ENCODE peak calls at places on chromosomes 5 and 9, in four cellular contexts. One of them, this sample, is unnamed.

GRCh38 chr5:160293901-160294561 is 18.3 kb downstream of the CCNJL start:
- DNase-seq in right cardiac atrium: no peak
- DNase-seq in HL-60: peak
- DNase-seq in right atrium auricular region: no peak
- DNase-seq in this sample: peak

GRCh38 chr5:172843825-172844576 is 9.9 kb downstream of the ERGIC1 start:
- DNase-seq in right cardiac atrium: no peak
- DNase-seq in HL-60: no peak
- DNase-seq in right atrium auricular region: no peak
- DNase-seq in this sample: peak

GRCh38 chr9:135607401-135608293 is 31.7 kb downstream of the GLT6D1 start:
- DNase-seq in right cardiac atrium: no peak
- DNase-seq in HL-60: no peak
- DNase-seq in right atrium auricular region: peak
- DNase-seq in this sample: peak

GRCh38 chr5:162488077-162488476 is 420.5 kb downstream of the GABRG2 start:
- DNase-seq in right cardiac atrium: no peak
- DNase-seq in HL-60: no peak
- DNase-seq in right atrium auricular region: no peak
- DNase-seq in this sample: no peak

GRCh38 chr9:125564641-125565040 is 142.4 kb downstream of the MAPKAP1 start:
- DNase-seq in right cardiac atrium: no peak
- DNase-seq in HL-60: no peak
- DNase-seq in right atrium auricular region: no peak
- DNase-seq in this sample: no peak

GRCh38 chr9:130180516-130180915 is 8.3 kb downstream of the NCS1 start:
- DNase-seq in right cardiac atrium: no peak
- DNase-seq in HL-60: no peak
- DNase-seq in right atrium auricular region: no peak
- DNase-seq in this sample: no peak

GRCh38 chr9:16521868-16522381 is 348.5 kb downstream of the BNC2 start:
- DNase-seq in right cardiac atrium: peak
- DNase-seq in HL-60: no peak
- DNase-seq in right atrium auricular region: no peak
- DNase-seq in this sample: no peak

GRCh38 chr5:9573796-9574195 is 27.9 kb upstream of the SEMA5A start:
- DNase-seq in right cardiac atrium: no peak
- DNase-seq in HL-60: no peak
- DNase-seq in right atrium auricular region: no peak
- DNase-seq in this sample: no peak

GRCh38 chr5:172319708-172320441 is 36.3 kb upstream of the UBTD2 start:
- DNase-seq in right cardiac atrium: no peak
- DNase-seq in HL-60: no peak
- DNase-seq in right atrium auricular region: no peak
- DNase-seq in this sample: no peak

GRCh38 chr9:119009253-119009652 is 360.0 kb downstream of the BRINP1 start:
- DNase-seq in right cardiac atrium: no peak
- DNase-seq in HL-60: no peak
- DNase-seq in right atrium auricular region: no peak
- DNase-seq in this sample: no peak

GRCh38 chr5:94793816-94794198 is 175.3 kb downstream of the SLF1 start:
- DNase-seq in right cardiac atrium: no peak
- DNase-seq in HL-60: no peak
- DNase-seq in right atrium auricular region: no peak
- DNase-seq in this sample: no peak

GRCh38 chr5:132136906-132137305 is 63.3 kb downstream of the CSF2 start:
- DNase-seq in right cardiac atrium: no peak
- DNase-seq in HL-60: no peak
- DNase-seq in right atrium auricular region: no peak
- DNase-seq in this sample: no peak

GRCh38 chr9:131103535-131103934 is 7.2 kb downstream of the AIF1L start:
- DNase-seq in right cardiac atrium: no peak
- DNase-seq in HL-60: no peak
- DNase-seq in right atrium auricular region: no peak
- DNase-seq in this sample: no peak

GRCh38 chr5:113027431-113027830 is 50.8 kb downstream of the DCP2 start:
- DNase-seq in right cardiac atrium: no peak
- DNase-seq in HL-60: no peak
- DNase-seq in right atrium auricular region: no peak
- DNase-seq in this sample: no peak

GRCh38 chr5:143896981-143897380 is 85.0 kb downstream of the HMHB1 start:
- DNase-seq in right cardiac atrium: no peak
- DNase-seq in HL-60: no peak
- DNase-seq in right atrium auricular region: no peak
- DNase-seq in this sample: no peak

GRCh38 chr5:79795764-79796398 is 106.2 kb downstream of the CMYA5 start:
- DNase-seq in right cardiac atrium: no peak
- DNase-seq in HL-60: peak
- DNase-seq in right atrium auricular region: no peak
- DNase-seq in this sample: no peak

GRCh38 chr5:137778772-137779564 is 24.8 kb upstream of the HNRNPA0 start:
- DNase-seq in right cardiac atrium: no peak
- DNase-seq in HL-60: no peak
- DNase-seq in right atrium auricular region: no peak
- DNase-seq in this sample: no peak

GRCh38 chr5:56669534-56670483 is 145.5 kb upstream of the MAP3K1 start:
- DNase-seq in right cardiac atrium: peak
- DNase-seq in HL-60: peak
- DNase-seq in right atrium auricular region: peak
- DNase-seq in this sample: peak

GRCh38 chr9:104993291-104993963 is 65.5 kb upstream of the ABCA1 start:
- DNase-seq in right cardiac atrium: peak
- DNase-seq in HL-60: no peak
- DNase-seq in right atrium auricular region: peak
- DNase-seq in this sample: peak

GRCh38 chr5:164175083-164175482 is 669.7 kb downstream of the MAT2B start:
- DNase-seq in right cardiac atrium: no peak
- DNase-seq in HL-60: no peak
- DNase-seq in right atrium auricular region: no peak
- DNase-seq in this sample: no peak

GRCh38 chr5:174721522-174722432 is 2.6 kb upstream of the MSX2 start:
- DNase-seq in right cardiac atrium: no peak
- DNase-seq in HL-60: no peak
- DNase-seq in right atrium auricular region: no peak
- DNase-seq in this sample: no peak

GRCh38 chr9:79289856-79290255 is 281.9 kb upstream of the TLE4 start:
- DNase-seq in right cardiac atrium: no peak
- DNase-seq in HL-60: no peak
- DNase-seq in right atrium auricular region: no peak
- DNase-seq in this sample: no peak

GRCh38 chr5:119324842-119325241 is 31.0 kb upstream of the TNFAIP8 start:
- DNase-seq in right cardiac atrium: no peak
- DNase-seq in HL-60: no peak
- DNase-seq in right atrium auricular region: no peak
- DNase-seq in this sample: no peak

GRCh38 chr9:120387257-120387999 is 192.5 kb downstream of the CDK5RAP2 start:
- DNase-seq in right cardiac atrium: no peak
- DNase-seq in HL-60: no peak
- DNase-seq in right atrium auricular region: no peak
- DNase-seq in this sample: no peak

GRCh38 chr5:137587952-137588351 is 88.8 kb upstream of the SPOCK1 start:
- DNase-seq in right cardiac atrium: no peak
- DNase-seq in HL-60: no peak
- DNase-seq in right atrium auricular region: no peak
- DNase-seq in this sample: no peak

GRCh38 chr9:69173891-69174644 is at the start of gene TJP2:
- DNase-seq in right cardiac atrium: peak
- DNase-seq in HL-60: peak
- DNase-seq in right atrium auricular region: peak
- DNase-seq in this sample: peak

DNA sequence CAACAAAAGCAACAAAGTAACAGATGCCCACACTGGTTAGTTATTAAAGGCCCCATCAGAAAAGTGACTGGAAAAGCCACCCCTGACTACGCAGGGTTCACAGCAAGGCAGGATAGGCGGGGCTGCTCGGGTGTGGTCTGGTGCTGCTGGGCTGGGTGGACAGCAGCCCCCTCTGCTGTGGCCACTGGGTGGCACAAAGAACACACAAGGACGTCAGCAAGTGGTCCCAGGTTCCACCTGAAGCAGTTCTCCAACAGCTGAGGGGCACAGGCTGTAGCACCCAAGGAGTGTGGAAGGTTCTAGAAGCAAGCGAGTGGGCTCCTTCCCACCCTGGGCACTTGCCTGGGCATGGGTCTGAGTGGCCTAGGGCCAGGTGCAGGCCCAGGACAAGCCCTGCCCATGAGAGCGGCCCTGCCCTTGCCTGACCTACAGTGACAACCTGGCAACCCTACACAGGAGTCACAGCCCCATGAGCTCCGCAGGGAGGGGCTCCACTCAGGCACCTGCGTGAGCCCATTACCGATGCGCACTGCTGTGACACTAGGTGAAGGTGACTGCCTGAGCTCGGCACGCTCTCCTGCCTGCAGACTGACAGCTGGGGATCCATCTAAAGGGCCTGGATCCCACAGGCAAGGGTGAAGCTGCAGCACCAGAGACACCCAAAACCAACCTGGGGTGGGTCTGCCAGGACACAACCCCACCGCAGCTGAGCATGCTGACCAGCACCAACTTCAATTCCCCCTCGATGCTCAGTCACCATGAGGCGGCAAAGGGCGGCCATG is 8.1 kb downstream of the BRD9 start:
- DNase-seq in right cardiac atrium: no peak
- DNase-seq in HL-60: no peak
- DNase-seq in right atrium auricular region: no peak
- DNase-seq in this sample: peak
- H3K27ac ChIP-seq in right cardiac atrium: no peak
- H3K27ac ChIP-seq in HL-60: no peak
- H3K27ac ChIP-seq in right atrium auricular region: no peak
- H3K27ac ChIP-seq in this sample: no peak

GRCh38 chr5:140040358-140040757 is 2.7 kb downstream of the NRG2 start:
- DNase-seq in right cardiac atrium: no peak
- DNase-seq in HL-60: no peak
- DNase-seq in right atrium auricular region: no peak
- DNase-seq in this sample: no peak

GRCh38 chr5:140041492-140042421 is 1.3 kb downstream of the NRG2 start:
- DNase-seq in right cardiac atrium: peak
- DNase-seq in HL-60: no peak
- DNase-seq in right atrium auricular region: peak
- DNase-seq in this sample: peak

GRCh38 chr5:140042551-140043507 is at the start of gene NRG2:
- DNase-seq in right cardiac atrium: peak
- DNase-seq in HL-60: peak
- DNase-seq in right atrium auricular region: peak
- DNase-seq in this sample: peak

GRCh38 chr5:140039561-140039960 is 3.5 kb downstream of the NRG2 start:
- DNase-seq in right cardiac atrium: no peak
- DNase-seq in HL-60: no peak
- DNase-seq in right atrium auricular region: no peak
- DNase-seq in this sample: no peak

GRCh38 chr5:140041099-140041491 is 2.0 kb downstream of the NRG2 start:
- DNase-seq in right cardiac atrium: no peak
- DNase-seq in HL-60: no peak
- DNase-seq in right atrium auricular region: no peak
- DNase-seq in this sample: no peak
- H3K27ac ChIP-seq in right cardiac atrium: no peak
- H3K27ac ChIP-seq in HL-60: no peak
- H3K27ac ChIP-seq in right atrium auricular region: peak
- H3K27ac ChIP-seq in this sample: peak

DNA sequence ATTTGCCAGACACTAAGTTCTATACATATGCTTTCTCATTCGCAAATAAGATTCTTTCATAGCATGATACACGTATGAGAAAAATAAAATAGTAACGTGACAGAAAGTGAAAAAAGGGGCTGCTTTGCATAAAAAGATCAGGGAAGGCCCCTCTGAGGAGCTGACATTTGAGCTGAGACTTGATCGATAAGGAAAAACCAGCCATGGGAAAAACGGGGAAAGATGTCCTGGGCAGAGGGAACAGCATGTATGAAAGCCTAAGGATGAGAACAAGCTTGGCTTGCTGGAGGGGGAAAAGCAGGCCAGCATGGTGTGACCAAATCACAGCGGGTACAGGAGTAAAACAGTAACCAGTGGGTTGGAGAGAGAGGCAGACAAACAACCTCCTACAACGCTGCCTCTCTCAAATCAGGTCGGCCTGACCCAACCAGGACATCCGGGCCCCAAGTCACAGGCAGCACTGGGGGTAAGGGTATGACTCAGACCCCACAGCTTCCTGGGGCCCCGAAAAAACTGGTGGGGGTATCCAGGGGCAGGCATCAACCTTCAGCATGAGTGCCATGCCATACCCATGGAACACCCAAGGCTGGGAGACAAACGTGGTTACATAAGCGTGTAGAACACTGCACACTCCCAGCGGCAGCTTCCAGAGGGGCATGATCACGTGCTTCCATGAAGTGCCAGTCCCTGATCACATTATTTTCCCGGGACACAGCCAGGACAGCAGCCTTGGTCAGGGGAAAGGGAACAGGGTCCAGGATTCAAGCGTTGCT is 2.2 kb downstream of the TNIP1 start:
- DNase-seq in right cardiac atrium: no peak
- DNase-seq in HL-60: no peak
- DNase-seq in right atrium auricular region: no peak
- DNase-seq in this sample: peak
- H3K27ac ChIP-seq in right cardiac atrium: peak
- H3K27ac ChIP-seq in HL-60: no peak
- H3K27ac ChIP-seq in right atrium auricular region: peak
- H3K27ac ChIP-seq in this sample: peak

GRCh38 chr5:168302785-168303184 is 11.3 kb downstream of the WWC1 start:
- DNase-seq in right cardiac atrium: no peak
- DNase-seq in HL-60: no peak
- DNase-seq in right atrium auricular region: no peak
- DNase-seq in this sample: no peak

GRCh38 chr5:168303398-168304020 is 12.1 kb downstream of the WWC1 start:
- DNase-seq in right cardiac atrium: no peak
- DNase-seq in HL-60: no peak
- DNase-seq in right atrium auricular region: no peak
- DNase-seq in this sample: peak

GRCh38 chr5:168299372-168299771 is 7.9 kb downstream of the WWC1 start:
- DNase-seq in right cardiac atrium: no peak
- DNase-seq in HL-60: no peak
- DNase-seq in right atrium auricular region: no peak
- DNase-seq in this sample: peak

GRCh38 chr5:168300377-168301182 is 9.1 kb downstream of the WWC1 start:
- DNase-seq in right cardiac atrium: no peak
- DNase-seq in HL-60: no peak
- DNase-seq in right atrium auricular region: no peak
- DNase-seq in this sample: no peak

GRCh38 chr5:168301593-168302388 is 10.3 kb downstream of the WWC1 start:
- DNase-seq in right cardiac atrium: no peak
- DNase-seq in HL-60: no peak
- DNase-seq in right atrium auricular region: no peak
- DNase-seq in this sample: no peak
- H3K27ac ChIP-seq in right cardiac atrium: no peak
- H3K27ac ChIP-seq in HL-60: no peak
- H3K27ac ChIP-seq in right atrium auricular region: no peak
- H3K27ac ChIP-seq in this sample: no peak

This sample was measured in spleen.